ENCODE peak calls at places on chromosomes 11 and 22, in five cellular contexts. C, F, Q, N and Z are unnamed samples.

GRCh38 chr22:19639610-19640135 is 74.6 kb upstream of the SEPTIN5 start:
- DNase-seq in C (no peak), F (no peak), Q (no peak), N (no peak), Z (no peak)

GRCh38 chr11:20723366-20723765 is 54.0 kb downstream of the NELL1 start:
- DNase-seq in C (no peak), F (no peak), Q (no peak), N (no peak), Z (no peak)

GRCh38 chr11:67404515-67405195 is 772 bp downstream of the TBC1D10C start:
- DNase-seq in C (no peak), F (no peak), Q (no peak), N (no peak), Z (no peak)

GRCh38 chr11:79536155-79536917 is 95.5 kb upstream of the TENM4 start:
- DNase-seq in C (no peak), F (no peak), Q (no peak), N (no peak), Z (no peak)

GRCh38 chr11:128897841-128898240 is 6.7 kb downstream of the KCNJ5 start:
- DNase-seq in C (no peak), F (no peak), Q (no peak), N (no peak), Z (no peak)

GRCh38 chr11:26201411-26201810 is 130.5 kb upstream of the ANO3 start:
- DNase-seq in C (peak; percentile 11), F (no peak), Q (no peak), N (no peak), Z (no peak)

GRCh38 chr11:35089724-35090505 is 49.1 kb upstream of the CD44 start:
- DNase-seq in C (no peak), F (no peak), Q (no peak), N (no peak), Z (no peak)

GRCh38 chr11:12235945-12236743 is 125.8 kb downstream of the MICAL2 start:
- DNase-seq in C (peak; percentile 78), F (no peak), Q (no peak), N (no peak), Z (peak; percentile 87)

GRCh38 chr11:32562839-32563599 is 20.6 kb upstream of the EIF3M start:
- DNase-seq in C (peak; percentile 68), F (no peak), Q (no peak), N (no peak), Z (no peak)

GRCh38 chr22:31272522-31273446 is 19.5 kb downstream of the PIK3IP1 start:
- DNase-seq in C (peak; percentile 76), F (peak; percentile 74), Q (no peak), N (peak; percentile 82), Z (peak; percentile 82)

GRCh38 chr11:1438261-1438966 is 48.2 kb downstream of the MOB2 start:
- DNase-seq in C (no peak), F (no peak), Q (no peak), N (no peak), Z (peak; percentile 53)

GRCh38 chr11:103326070-103326794 is 217.0 kb downstream of the DYNC2H1 start:
- DNase-seq in C (peak; percentile 86), F (no peak), Q (no peak), N (peak; percentile 34), Z (peak; percentile 34)

GRCh38 chr11:61142424-61142823 is 18.8 kb downstream of the VPS37C start:
- DNase-seq in C (no peak), F (no peak), Q (no peak), N (no peak), Z (no peak)

GRCh38 chr11:66841861-66842260 is 1.4 kb upstream of the RCE1 start:
- DNase-seq in C (no peak), F (peak; percentile 58), Q (no peak), N (no peak), Z (no peak)

GRCh38 chr11:118306556-118306955 is 2.0 kb downstream of the CD3E start:
- DNase-seq in C (no peak), F (no peak), Q (no peak), N (no peak), Z (no peak)

GRCh38 chr11:77473001-77473800 is 693 bp downstream of the PAK1 start:
- DNase-seq in C (no peak), F (peak; percentile 72), Q (peak; percentile 79), N (peak; percentile 34), Z (peak; percentile 49)

GRCh38 chr11:8732276-8732675 is 49.7 kb downstream of the RPL27A start:
- DNase-seq in C (no peak), F (no peak), Q (peak; percentile 27), N (no peak), Z (no peak)

GRCh38 chr11:125532668-125533067 is 36.6 kb upstream of the FEZ1 start:
- DNase-seq in C (no peak), F (no peak), Q (no peak), N (no peak), Z (no peak)

GRCh38 chr22:31230871-31231621 is 18.9 kb downstream of the LIMK2 start:
- DNase-seq in C (peak; percentile 79), F (no peak), Q (no peak), N (peak; percentile 62), Z (peak; percentile 69)

GRCh38 chr11:76382209-76382608 is 1.1 kb downstream of the GVQW3 start:
- DNase-seq in C (no peak), F (no peak), Q (no peak), N (no peak), Z (no peak)

GRCh38 chr11:83979593-83979992 is 693.4 kb upstream of the CCDC90B start:
- DNase-seq in C (no peak), F (no peak), Q (no peak), N (no peak), Z (no peak)

GRCh38 chr22:19686946-19687345 is 27.4 kb upstream of the SEPTIN5 start:
- DNase-seq in C (no peak), F (no peak), Q (no peak), N (no peak), Z (no peak)

GRCh38 chr22:19466126-19466716 is 12.8 kb downstream of the UFD1 start:
- DNase-seq in C (no peak), F (no peak), Q (no peak), N (no peak), Z (peak; percentile 76)

GRCh38 chr11:1237128-1237580 is 14.3 kb downstream of the MUC5B start:
- DNase-seq in C (no peak), F (no peak), Q (peak; percentile 51), N (no peak), Z (no peak)